ENCODE peak calls at places on chromosomes 6 and 20, in six cellular contexts. G is IMR-90, K is trophoblast cell, Z is mesenchymal stem cell, O is H9, U is H1. A is an unnamed sample.

GRCh38 chr6:92564393-92564792 is 855.0 kb downstream of the EPHA7 start:
- DNase-seq in G (no peak), K (no peak), Z (peak), O (no peak), U (no peak), A (no peak)

GRCh38 chr6:36169023-36170007 is 27.2 kb upstream of the BRPF3 start:
- DNase-seq in G (no peak), K (no peak), Z (no peak), O (no peak), U (no peak), A (no peak)

GRCh38 chr6:170260686-170261085 is 30.2 kb downstream of the DLL1 start:
- DNase-seq in G (no peak), K (peak), Z (no peak), O (no peak), U (no peak), A (no peak)

GRCh38 chr6:118931436-118931835 is 3.5 kb downstream of the MCM9 start:
- DNase-seq in G (no peak), K (peak), Z (no peak), O (no peak), U (no peak), A (no peak)

GRCh38 chr6:24831771-24832718 is 33.3 kb upstream of the ARMH2 start:
- DNase-seq in G (peak), K (peak), Z (peak), O (no peak), U (no peak), A (no peak)

GRCh38 chr6:168404560-168404959 is 36.4 kb upstream of the SMOC2 start:
- DNase-seq in G (no peak), K (no peak), Z (no peak), O (peak), U (peak), A (no peak)

GRCh38 chr20:23434521-23435313 is 4.8 kb upstream of the CSTL1 start:
- DNase-seq in G (no peak), K (no peak), Z (no peak), O (no peak), U (no peak), A (no peak)

GRCh38 chr20:41428285-41428684 is 61.7 kb upstream of the EMILIN3 start:
- DNase-seq in G (peak), K (peak), Z (peak), O (no peak), U (no peak), A (no peak)

GRCh38 chr20:7155282-7155681 is 387.8 kb downstream of the BMP2 start:
- DNase-seq in G (no peak), K (no peak), Z (no peak), O (no peak), U (no peak), A (no peak)

GRCh38 chr6:53752440-53752839 is 42.4 kb upstream of the LRRC1 start:
- DNase-seq in G (no peak), K (peak), Z (no peak), O (no peak), U (no peak), A (no peak)

GRCh38 chr20:63652192-63652980 is 838 bp downstream of the STMN3 start:
- DNase-seq in G (no peak), K (no peak), Z (no peak), O (peak), U (peak), A (no peak)

GRCh38 chr20:33671573-33672288 is 2.5 kb downstream of the NECAB3 start:
- DNase-seq in G (no peak), K (no peak), Z (no peak), O (no peak), U (no peak), A (no peak)

GRCh38 chr20:11849270-11849920 is 68.3 kb upstream of the BTBD3 start:
- DNase-seq in G (peak), K (no peak), Z (peak), O (no peak), U (no peak), A (no peak)

GRCh38 chr20:41276317-41276751 is 41.2 kb downstream of the ZHX3 start:
- DNase-seq in G (no peak), K (no peak), Z (no peak), O (no peak), U (no peak), A (peak)

GRCh38 chr6:134647861-134648260 is 302.0 kb downstream of the ALDH8A1 start:
- DNase-seq in G (peak), K (no peak), Z (no peak), O (no peak), U (no peak), A (no peak)

GRCh38 chr20:47040506-47041125 is 146.0 kb downstream of the EYA2 start:
- DNase-seq in G (no peak), K (no peak), Z (no peak), O (no peak), U (no peak), A (no peak)

GRCh38 chr6:157456524-157456829 is 75.5 kb downstream of the ZDHHC14 start:
- DNase-seq in G (no peak), K (peak), Z (no peak), O (no peak), U (no peak), A (no peak)

GRCh38 chr6:35534396-35535170 is 21.9 kb upstream of the TULP1 start:
- DNase-seq in G (no peak), K (peak), Z (no peak), O (no peak), U (no peak), A (no peak)

GRCh38 chr6:82251942-82252341 is 4.4 kb upstream of the IBTK start:
- DNase-seq in G (peak), K (peak), Z (peak), O (no peak), U (no peak), A (no peak)

GRCh38 chr20:32473231-32474008 is 111.7 kb downstream of the NOL4L start:
- DNase-seq in G (no peak), K (no peak), Z (no peak), O (no peak), U (no peak), A (peak)

GRCh38 chr6:14068133-14068532 is 49.4 kb upstream of the CD83 start:
- DNase-seq in G (peak), K (peak), Z (peak), O (no peak), U (no peak), A (no peak)

GRCh38 chr6:84764332-84765049 is at the start of gene TBX18:
- DNase-seq in G (peak), K (peak), Z (peak), O (peak), U (peak), A (peak)

GRCh38 chr6:84766118-84766683 is 1.8 kb upstream of the TBX18 start:
- DNase-seq in G (no peak), K (no peak), Z (peak), O (peak), U (peak), A (no peak)

GRCh38 chr6:84762941-84763396 is 1.4 kb downstream of the TBX18 start:
- DNase-seq in G (no peak), K (no peak), Z (no peak), O (peak), U (peak), A (no peak)

GRCh38 chr6:84763397-84764331 is 734 bp downstream of the TBX18 start:
- DNase-seq in G (peak), K (no peak), Z (peak), O (peak), U (peak), A (no peak)

DNA sequence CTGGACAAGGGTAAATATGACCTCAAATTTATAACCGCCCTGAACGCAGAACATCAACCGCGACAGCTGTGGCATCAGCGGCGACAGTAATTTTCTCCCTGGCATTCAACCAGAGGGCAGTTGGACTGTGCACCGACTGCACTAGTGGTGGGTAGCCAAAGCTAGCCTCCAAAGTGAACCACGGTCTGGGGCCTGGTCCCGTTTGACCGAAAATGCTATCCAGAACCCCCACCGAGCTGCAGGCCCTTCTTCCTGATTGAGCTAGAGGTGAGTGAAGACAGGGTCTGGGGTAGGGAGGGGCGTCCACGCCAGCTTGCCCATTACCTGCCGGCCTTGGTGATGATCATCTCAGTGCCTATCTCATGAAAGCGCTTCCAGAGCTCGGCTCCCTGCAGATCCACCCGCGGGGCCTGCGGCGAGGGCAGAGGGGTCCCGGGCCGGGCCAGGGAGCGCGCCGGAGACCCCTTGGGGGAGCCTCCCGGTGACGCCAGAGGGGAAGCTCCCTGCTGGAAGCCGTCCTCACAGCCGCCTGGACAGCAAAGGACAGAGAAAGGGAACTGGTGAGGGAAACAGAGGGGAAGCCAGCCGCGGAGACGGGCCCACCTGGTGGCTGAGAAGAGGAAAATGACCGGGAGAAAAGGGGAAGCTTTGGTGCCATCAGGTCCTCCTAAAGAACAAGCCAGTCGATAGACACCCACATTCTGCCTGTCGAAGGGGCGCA is 2.0 kb downstream of the TBX18 start:
- DNase-seq in G (no peak), K (no peak), Z (peak), O (peak), U (no peak), A (no peak)
- H3K14ac ChIP-seq in G (no peak), K (no peak), Z (peak), O (no peak), U (no peak), A (peak)

DNA sequence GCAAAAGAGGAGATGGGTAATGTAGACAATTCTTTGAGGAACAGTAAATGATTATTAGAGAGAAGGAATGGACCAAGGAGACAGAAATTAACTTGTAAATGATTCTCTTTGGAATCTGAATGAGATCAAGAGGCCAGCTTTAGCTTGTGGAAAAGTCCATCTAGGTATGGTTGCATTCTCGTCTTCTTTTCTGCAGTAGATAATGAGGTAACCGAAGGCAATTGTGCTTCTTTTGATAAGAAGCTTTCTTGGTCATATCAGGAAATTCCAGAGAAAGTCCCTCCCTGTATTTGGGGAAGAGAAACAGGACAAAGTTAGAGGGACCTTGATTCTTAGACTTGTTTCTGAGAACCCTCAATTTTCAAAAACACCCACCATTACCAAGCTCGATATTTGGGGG is 109.1 kb upstream of the PRSS16 start:
- DNase-seq in G (no peak), K (peak), Z (no peak), O (no peak), U (no peak), A (no peak)
- H2BK120ac ChIP-seq in G (no peak), K (no peak), Z (peak), O (peak), U (peak), A (no peak)

DNA sequence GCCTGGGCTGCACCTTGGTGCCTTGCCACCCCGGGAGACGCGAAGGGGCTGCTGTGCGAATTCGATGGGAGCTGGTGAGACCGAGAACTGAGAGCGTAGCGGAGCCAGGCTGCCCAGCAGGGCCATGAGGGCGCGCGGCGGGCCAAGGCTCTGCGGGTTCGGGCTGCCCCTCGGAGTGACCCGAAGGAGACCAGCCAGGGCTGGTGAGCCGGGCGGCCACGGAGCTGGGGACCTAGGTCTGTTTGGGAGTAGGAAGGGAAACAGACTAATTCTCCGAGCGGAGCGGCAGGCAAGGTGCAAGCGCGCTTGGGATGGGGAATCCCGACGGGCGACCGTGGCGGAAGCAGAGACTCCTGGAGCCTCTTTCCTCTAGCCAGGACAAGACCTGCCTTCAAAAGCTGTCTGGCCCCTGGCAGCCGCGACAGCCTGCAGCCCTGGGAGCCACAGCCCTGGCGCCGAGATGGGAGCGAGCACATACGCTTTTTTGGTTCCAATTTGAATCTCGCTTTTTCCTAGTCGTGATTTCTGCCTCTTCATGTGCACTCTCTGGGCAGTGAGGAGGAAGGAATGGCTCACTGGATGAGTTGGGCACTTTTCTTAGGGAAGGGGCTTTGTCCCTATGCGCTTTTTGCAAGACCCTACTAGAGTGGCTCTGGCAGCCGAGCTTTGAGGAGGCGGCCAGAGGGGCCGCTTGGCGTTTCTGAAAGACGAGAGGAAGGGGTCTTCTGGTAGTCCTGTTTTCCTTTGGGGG is 777 bp downstream of the SYNDIG1 start:
- DNase-seq in G (no peak), K (no peak), Z (no peak), O (peak), U (peak), A (peak)
- H3K27ac ChIP-seq in G (no peak), K (no peak), Z (no peak), O (no peak), U (no peak), A (no peak)

DNA sequence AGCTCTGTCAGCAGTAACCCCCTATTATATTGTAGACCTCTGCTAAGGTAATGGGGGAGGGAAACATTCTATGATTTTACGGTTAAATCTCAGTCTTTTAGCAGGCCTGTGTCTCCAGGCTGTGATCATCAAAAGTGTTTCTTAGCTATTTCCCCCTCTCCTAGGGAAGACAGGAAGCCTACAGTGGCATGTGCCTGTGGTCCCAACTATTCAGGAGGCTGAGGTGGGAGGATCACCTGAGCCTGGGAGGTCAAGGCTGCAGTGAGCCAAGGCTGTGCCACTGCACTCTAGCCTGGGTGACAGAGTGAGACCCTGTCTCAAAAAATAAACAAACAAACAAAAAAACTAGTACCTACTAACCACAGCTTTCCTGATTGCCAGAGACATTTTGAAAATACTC is 67.9 kb downstream of the DNAAF9 start:
- DNase-seq in G (no peak), K (no peak), Z (no peak), O (no peak), U (no peak), A (no peak)
- H3K14ac ChIP-seq in G (no peak), K (no peak), Z (no peak), O (no peak), U (no peak), A (no peak)

GRCh38 chr6:74568851-74569250 is 637.0 kb downstream of the COL12A1 start:
- DNase-seq in G (peak), K (no peak), Z (peak), O (no peak), U (no peak), A (no peak)
- H2BK120ac ChIP-seq in G (no peak), K (no peak), Z (no peak), O (no peak), U (no peak), A (no peak)

GRCh38 chr6:158611039-158611438 is 33.5 kb downstream of the DYNLT1 start:
- DNase-seq in G (no peak), K (no peak), Z (no peak), O (no peak), U (no peak), A (no peak)
- H3K27ac ChIP-seq in G (no peak), K (peak), Z (no peak), O (peak), U (peak), A (peak)

DNA sequence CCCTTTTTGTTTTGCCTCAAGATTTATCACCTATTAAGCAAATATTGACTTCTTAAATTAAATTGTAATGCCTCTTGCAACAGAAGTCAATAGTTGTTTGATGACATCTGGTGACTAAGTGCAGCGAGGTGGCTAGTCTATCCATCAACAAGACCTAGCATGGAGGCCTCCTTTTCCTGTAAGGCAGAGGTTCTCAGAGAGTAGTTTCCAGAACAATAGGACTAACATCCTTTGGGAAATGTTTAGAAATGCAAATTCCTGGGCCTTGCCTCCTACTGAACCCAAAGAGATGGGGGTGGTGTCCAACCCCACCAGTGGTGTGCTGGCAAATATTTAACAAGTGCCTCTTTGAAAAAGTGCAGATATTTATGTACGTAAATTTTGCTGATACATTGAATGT is 143.7 kb downstream of the SCP2D1 start:
- DNase-seq in G (no peak), K (no peak), Z (no peak), O (no peak), U (no peak), A (no peak)
- H3K14ac ChIP-seq in G (no peak), K (no peak), Z (no peak), O (no peak), U (no peak), A (no peak)

DNA sequence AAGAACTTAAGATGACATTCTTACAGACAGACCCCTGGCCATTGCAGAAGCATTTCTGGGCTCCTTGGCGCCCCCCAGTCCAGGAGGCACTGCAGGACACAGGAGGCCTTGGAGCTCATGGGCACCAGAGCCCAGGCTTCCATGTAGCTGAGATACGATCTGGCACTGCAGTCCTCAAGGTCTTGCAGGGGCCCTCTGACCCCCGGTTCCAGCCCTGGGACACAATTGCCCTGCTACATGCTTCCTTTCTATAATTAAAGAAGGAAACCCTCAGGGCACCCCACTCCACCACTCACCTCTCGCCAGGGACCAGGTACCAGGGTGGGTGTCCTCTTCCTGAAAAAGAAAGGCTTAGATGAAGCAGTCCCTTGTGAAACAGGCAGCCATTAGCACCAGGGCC is 33.6 kb downstream of the WFDC3 start:
- DNase-seq in G (no peak), K (no peak), Z (no peak), O (no peak), U (no peak), A (no peak)
- H2BK120ac ChIP-seq in G (no peak), K (no peak), Z (no peak), O (no peak), U (no peak), A (no peak)

GRCh38 chr6:32953775-32954174 is 878 bp upstream of the HLA-DMA start:
- DNase-seq in G (no peak), K (no peak), Z (no peak), O (no peak), U (no peak), A (no peak)
- H3K27ac ChIP-seq in G (no peak), K (no peak), Z (no peak), O (no peak), U (no peak), A (no peak)

A was measured in neuronal stem cell.